ENCODE peak calls at places on chromosomes 7 and 10, in seven cellular contexts. Z is nephron progenitor cell, S is aorta, H is Kasumi-1, U is pons, Q is NCI-H774, Y is GM03348. K is an unnamed sample.

GRCh38 chr7:112162161-112163020 is 43.8 kb downstream of the DOCK4 start:
- DNase-seq in Z (peak), S (no peak), H (peak), U (peak), Q (peak), Y (no peak), K (peak)

GRCh38 chr10:80279146-80279545 is 10.3 kb downstream of the MAT1A start:
- DNase-seq in Z (no peak), S (no peak), H (no peak), U (no peak), Q (no peak), Y (no peak), K (no peak)

GRCh38 chr7:64947252-64948000 is 43.4 kb downstream of the ZNF117 start:
- DNase-seq in Z (peak), S (no peak), H (no peak), U (no peak), Q (peak), Y (peak), K (no peak)

GRCh38 chr7:94375167-94375566 is 19.5 kb upstream of the COL1A2 start:
- DNase-seq in Z (peak), S (no peak), H (no peak), U (no peak), Q (no peak), Y (peak), K (peak)

GRCh38 chr7:96671854-96672253 is 37.8 kb downstream of the SEM1 start:
- DNase-seq in Z (no peak), S (no peak), H (no peak), U (no peak), Q (no peak), Y (no peak), K (no peak)

GRCh38 chr10:104328916-104329710 is 9.2 kb downstream of the ITPRIP start:
- DNase-seq in Z (no peak), S (peak), H (peak), U (peak), Q (no peak), Y (peak), K (peak)

GRCh38 chr10:100146875-100147665 is 38.8 kb downstream of the ERLIN1 start:
- DNase-seq in Z (no peak), S (no peak), H (no peak), U (no peak), Q (no peak), Y (peak), K (no peak)

GRCh38 chr10:124217906-124218769 is 124.7 kb upstream of the CHST15 start:
- DNase-seq in Z (no peak), S (no peak), H (no peak), U (no peak), Q (no peak), Y (no peak), K (no peak)

GRCh38 chr7:311131-311680 is 21.2 kb downstream of the FOXL3 start:
- DNase-seq in Z (no peak), S (peak), H (no peak), U (no peak), Q (no peak), Y (no peak), K (peak)

GRCh38 chr10:125084191-125085186 is 75.9 kb downstream of the CTBP2 start:
- DNase-seq in Z (no peak), S (peak), H (no peak), U (no peak), Q (no peak), Y (peak), K (peak)

GRCh38 chr10:63268798-63269503 is 135.8 kb downstream of the NRBF2 start:
- DNase-seq in Z (peak), S (no peak), H (peak), U (peak), Q (peak), Y (peak), K (peak)

GRCh38 chr10:101060951-101061813 is 607 bp upstream of the KAZALD1 start:
- DNase-seq in Z (peak), S (peak), H (peak), U (no peak), Q (peak), Y (peak), K (peak)

GRCh38 chr10:12586724-12587123 is 237.4 kb downstream of the CAMK1D start:
- DNase-seq in Z (no peak), S (no peak), H (no peak), U (no peak), Q (no peak), Y (no peak), K (no peak)

GRCh38 chr7:150378115-150378852 is 846 bp upstream of the ZNF775 start:
- DNase-seq in Z (peak), S (no peak), H (peak), U (peak), Q (peak), Y (peak), K (no peak)

GRCh38 chr7:48097511-48098231 is 8.6 kb downstream of the UPP1 start:
- DNase-seq in Z (no peak), S (no peak), H (no peak), U (no peak), Q (no peak), Y (peak), K (no peak)

GRCh38 chr10:121216721-121217181 is 365.6 kb downstream of the WDR11 start:
- DNase-seq in Z (no peak), S (no peak), H (no peak), U (peak), Q (no peak), Y (no peak), K (peak)

GRCh38 chr10:61815505-61815904 is 86.0 kb upstream of the ARID5B start:
- DNase-seq in Z (no peak), S (no peak), H (no peak), U (no peak), Q (no peak), Y (no peak), K (no peak)

GRCh38 chr7:42893341-42894242 is 18.3 kb downstream of the C7orf25 start:
- DNase-seq in Z (no peak), S (no peak), H (no peak), U (no peak), Q (no peak), Y (no peak), K (no peak)

GRCh38 chr7:93948873-93949272 is 27.3 kb downstream of the GNG11 start:
- DNase-seq in Z (no peak), S (no peak), H (no peak), U (no peak), Q (no peak), Y (no peak), K (no peak)

GRCh38 chr7:29723599-29723998 is 82.7 kb upstream of the WIPF3 start:
- DNase-seq in Z (no peak), S (no peak), H (no peak), U (no peak), Q (no peak), Y (no peak), K (no peak)

GRCh38 chr7:100485514-100485913 is 1.8 kb downstream of the NYAP1 start:
- DNase-seq in Z (peak), S (no peak), H (no peak), U (no peak), Q (no peak), Y (peak), K (no peak)

GRCh38 chr10:33483124-33483794 is 148.8 kb upstream of the NRP1 start:
- DNase-seq in Z (no peak), S (no peak), H (no peak), U (no peak), Q (peak), Y (no peak), K (no peak)

GRCh38 chr7:27162930-27163775 is 2.2 kb downstream of the HOXA9 start:
- DNase-seq in Z (no peak), S (no peak), H (no peak), U (no peak), Q (no peak), Y (no peak), K (no peak)

GRCh38 chr10:83089335-83089734 is 1050.0 kb upstream of the GHITM start:
- DNase-seq in Z (no peak), S (no peak), H (no peak), U (no peak), Q (no peak), Y (no peak), K (no peak)

GRCh38 chr7:74207586-74207985 is 2.2 kb upstream of the LAT2 start:
- DNase-seq in Z (no peak), S (peak), H (no peak), U (no peak), Q (no peak), Y (no peak), K (peak)

GRCh38 chr7:154777023-154777422 is 225.9 kb downstream of the PAXIP1 start:
- DNase-seq in Z (no peak), S (no peak), H (no peak), U (no peak), Q (no peak), Y (no peak), K (no peak)

GRCh38 chr10:69703766-69704191 is 73.7 kb downstream of the FAM241B start:
- DNase-seq in Z (no peak), S (no peak), H (no peak), U (no peak), Q (no peak), Y (no peak), K (no peak)

GRCh38 chr7:78444267-78444666 is 645.7 kb downstream of the PHTF2 start:
- DNase-seq in Z (no peak), S (no peak), H (no peak), U (no peak), Q (no peak), Y (no peak), K (no peak)

K was measured in Right ventricle myocardium superior.